ENCODE peak calls at places on chromosomes 12 and 14, in nine cellular contexts. Z, Y, L, B, F, R, T, X and E are unnamed samples.

GRCh38 chr14:50813544-50813863 is 17.5 kb downstream of the NIN start:
- DNase-seq in Z (no peak), Y (no peak), L (no peak), B (no peak), F (no peak), R (no peak), T (no peak), X (peak), E (no peak)

GRCh38 chr12:28974166-28974565 is 174.9 kb upstream of the FAR2 start:
- DNase-seq in Z (no peak), Y (no peak), L (no peak), B (no peak), F (no peak), R (peak), T (no peak), X (peak), E (no peak)

GRCh38 chr12:65741662-65742480 is 82.4 kb upstream of the HMGA2 start:
- DNase-seq in Z (no peak), Y (no peak), L (peak), B (no peak), F (peak), R (peak), T (no peak), X (peak), E (peak)

GRCh38 chr12:59164226-59164625 is 243.9 kb upstream of the LRIG3 start:
- DNase-seq in Z (no peak), Y (no peak), L (no peak), B (no peak), F (no peak), R (no peak), T (no peak), X (no peak), E (no peak)

GRCh38 chr12:63223128-63223527 is 72.1 kb upstream of the AVPR1A start:
- DNase-seq in Z (no peak), Y (no peak), L (no peak), B (no peak), F (no peak), R (no peak), T (no peak), X (no peak), E (no peak)

GRCh38 chr14:79947440-79947839 is 263.9 kb downstream of the DIO2 start:
- DNase-seq in Z (no peak), Y (no peak), L (no peak), B (no peak), F (no peak), R (no peak), T (no peak), X (no peak), E (no peak)

GRCh38 chr12:116802018-116802417 is 63.9 kb downstream of the RNFT2 start:
- DNase-seq in Z (no peak), Y (no peak), L (no peak), B (no peak), F (no peak), R (no peak), T (no peak), X (no peak), E (no peak)

GRCh38 chr12:110548678-110549077 is 34.4 kb downstream of the PPTC7 start:
- DNase-seq in Z (no peak), Y (no peak), L (no peak), B (no peak), F (no peak), R (peak), T (no peak), X (peak), E (no peak)

GRCh38 chr12:78171082-78171481 is 340.4 kb downstream of the NAV3 start:
- DNase-seq in Z (no peak), Y (no peak), L (no peak), B (no peak), F (no peak), R (no peak), T (no peak), X (no peak), E (no peak)

GRCh38 chr14:50031534-50032313 is 84.6 kb downstream of the VCPKMT start:
- DNase-seq in Z (peak), Y (no peak), L (no peak), B (no peak), F (no peak), R (peak), T (no peak), X (peak), E (no peak)

GRCh38 chr14:51816031-51816430 is 44.4 kb upstream of the GNG2 start:
- DNase-seq in Z (no peak), Y (no peak), L (no peak), B (no peak), F (no peak), R (no peak), T (no peak), X (no peak), E (no peak)

GRCh38 chr14:64938972-64939816 is 3.4 kb downstream of the GPX2 start:
- DNase-seq in Z (no peak), Y (no peak), L (no peak), B (no peak), F (peak), R (no peak), T (no peak), X (no peak), E (no peak)

GRCh38 chr14:65462411-65462810 is 49.9 kb downstream of the FUT8 start:
- DNase-seq in Z (no peak), Y (no peak), L (no peak), B (no peak), F (no peak), R (peak), T (no peak), X (peak), E (peak)

GRCh38 chr12:14138495-14138894 is 157.1 kb upstream of the GRIN2B start:
- DNase-seq in Z (no peak), Y (no peak), L (no peak), B (no peak), F (no peak), R (no peak), T (no peak), X (no peak), E (no peak)

GRCh38 chr14:106843951-106844483 is 1317.6 kb downstream of the TMEM121 start:
- DNase-seq in Z (no peak), Y (peak), L (no peak), B (peak), F (peak), R (no peak), T (no peak), X (peak), E (no peak)

GRCh38 chr12:27779416-27779815 is 617 bp upstream of the KLHL42 start:
- DNase-seq in Z (peak), Y (no peak), L (no peak), B (no peak), F (peak), R (no peak), T (no peak), X (peak), E (no peak)

GRCh38 chr12:116040412-116040811 is 237.1 kb downstream of the MED13L start:
- DNase-seq in Z (no peak), Y (no peak), L (no peak), B (no peak), F (no peak), R (peak), T (no peak), X (peak), E (no peak)

GRCh38 chr12:130109062-130109945 is 53.0 kb upstream of the FZD10 start:
- DNase-seq in Z (no peak), Y (no peak), L (no peak), B (no peak), F (no peak), R (no peak), T (no peak), X (no peak), E (no peak)

GRCh38 chr12:112907415-112908157 is 824 bp downstream of the OAS1 start:
- DNase-seq in Z (no peak), Y (no peak), L (no peak), B (no peak), F (peak), R (no peak), T (no peak), X (no peak), E (no peak)

GRCh38 chr12:78088391-78088832 is 257.7 kb downstream of the NAV3 start:
- DNase-seq in Z (no peak), Y (no peak), L (no peak), B (no peak), F (no peak), R (peak), T (peak), X (peak), E (no peak)

GRCh38 chr12:121774968-121775474 is 18.5 kb downstream of the RHOF start:
- DNase-seq in Z (no peak), Y (peak), L (no peak), B (no peak), F (no peak), R (no peak), T (no peak), X (no peak), E (no peak)

GRCh38 chr14:78414172-78414571 is 244.0 kb downstream of the NRXN3 start:
- DNase-seq in Z (no peak), Y (no peak), L (no peak), B (no peak), F (no peak), R (no peak), T (no peak), X (no peak), E (no peak)

GRCh38 chr14:66643344-66643743 is 135.4 kb downstream of the GPHN start:
- DNase-seq in Z (no peak), Y (no peak), L (no peak), B (no peak), F (no peak), R (peak), T (no peak), X (peak), E (peak)

GRCh38 chr12:111773801-111774551 is 7.2 kb downstream of the ALDH2 start:
- DNase-seq in Z (peak), Y (peak), L (no peak), B (peak), F (peak), R (peak), T (no peak), X (peak), E (peak)

GRCh38 chr12:109768901-109769670 is 55.5 kb downstream of the FAM222A start:
- DNase-seq in Z (no peak), Y (peak), L (no peak), B (peak), F (no peak), R (no peak), T (no peak), X (no peak), E (no peak)

GRCh38 chr14:68522510-68523325 is 270.1 kb downstream of the ZFP36L1 start:
- DNase-seq in Z (no peak), Y (no peak), L (no peak), B (no peak), F (no peak), R (no peak), T (no peak), X (peak), E (no peak)

GRCh38 chr12:54030442-54030801 is 2.2 kb downstream of the HOXC6 start:
- DNase-seq in Z (no peak), Y (no peak), L (no peak), B (no peak), F (no peak), R (no peak), T (no peak), X (no peak), E (no peak)

GRCh38 chr12:132447327-132447720 is 42.6 kb upstream of the FBRSL1 start:
- DNase-seq in Z (no peak), Y (no peak), L (peak), B (no peak), F (no peak), R (no peak), T (no peak), X (no peak), E (no peak)

GRCh38 chr12:2292560-2292959 is 239.8 kb downstream of the CACNA1C start:
- DNase-seq in Z (no peak), Y (no peak), L (no peak), B (no peak), F (no peak), R (no peak), T (no peak), X (no peak), E (no peak)
- TF ChIP-seq CTCF in Z (no peak), Y (no peak), L (no peak), B (no peak), F (no peak), R (no peak), T (no peak), X (no peak), E (no peak)

GRCh38 chr14:102898776-102899515 is 23.5 kb upstream of the AMN start:
- DNase-seq in Z (no peak), Y (peak), L (no peak), B (no peak), F (peak), R (no peak), T (no peak), X (no peak), E (no peak)
- TF ChIP-seq CTCF in Z (no peak), Y (no peak), L (no peak), B (no peak), F (no peak), R (no peak), T (no peak), X (no peak), E (no peak)

GRCh38 chr12:106914796-106915634 is 40.7 kb upstream of the TMEM263 start:
- DNase-seq in Z (no peak), Y (no peak), L (no peak), B (no peak), F (no peak), R (no peak), T (no peak), X (no peak), E (no peak)

GRCh38 chr12:106917503-106917902 is 38.2 kb upstream of the TMEM263 start:
- DNase-seq in Z (no peak), Y (no peak), L (no peak), B (no peak), F (no peak), R (no peak), T (no peak), X (no peak), E (no peak)

GRCh38 chr12:106919910-106920544 is 35.7 kb upstream of the TMEM263 start:
- DNase-seq in Z (no peak), Y (no peak), L (no peak), B (no peak), F (no peak), R (peak), T (no peak), X (peak), E (peak)

GRCh38 chr12:106915635-106916026 is 40.1 kb upstream of the TMEM263 start:
- DNase-seq in Z (no peak), Y (no peak), L (no peak), B (no peak), F (no peak), R (no peak), T (no peak), X (no peak), E (no peak)

DNA sequence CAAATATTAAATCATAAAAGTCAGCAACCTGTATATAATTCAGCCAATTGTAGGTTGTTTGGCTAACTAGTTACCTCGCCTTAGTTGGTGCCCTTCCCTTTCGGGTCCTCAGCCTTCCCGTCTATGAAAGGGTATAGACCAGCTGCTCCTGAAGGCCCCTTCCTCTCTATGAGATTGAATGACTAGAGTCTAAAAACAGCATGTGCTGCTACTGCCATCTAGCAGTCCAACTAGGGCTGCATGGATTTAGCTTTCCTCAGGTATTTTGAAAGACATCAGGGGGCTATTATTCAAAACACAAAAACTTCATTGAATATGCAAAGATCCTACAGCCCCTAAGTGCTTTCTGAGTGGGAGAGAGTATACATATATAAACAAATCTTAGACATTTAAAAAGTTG is 37.0 kb upstream of the TMEM263 start:
- DNase-seq in Z (no peak), Y (no peak), L (no peak), B (no peak), F (no peak), R (peak), T (peak), X (peak), E (peak)
- TF ChIP-seq CTCF in Z (no peak), Y (peak), L (peak), B (no peak), F (no peak), R (peak), T (peak), X (peak), E (peak)

DNA sequence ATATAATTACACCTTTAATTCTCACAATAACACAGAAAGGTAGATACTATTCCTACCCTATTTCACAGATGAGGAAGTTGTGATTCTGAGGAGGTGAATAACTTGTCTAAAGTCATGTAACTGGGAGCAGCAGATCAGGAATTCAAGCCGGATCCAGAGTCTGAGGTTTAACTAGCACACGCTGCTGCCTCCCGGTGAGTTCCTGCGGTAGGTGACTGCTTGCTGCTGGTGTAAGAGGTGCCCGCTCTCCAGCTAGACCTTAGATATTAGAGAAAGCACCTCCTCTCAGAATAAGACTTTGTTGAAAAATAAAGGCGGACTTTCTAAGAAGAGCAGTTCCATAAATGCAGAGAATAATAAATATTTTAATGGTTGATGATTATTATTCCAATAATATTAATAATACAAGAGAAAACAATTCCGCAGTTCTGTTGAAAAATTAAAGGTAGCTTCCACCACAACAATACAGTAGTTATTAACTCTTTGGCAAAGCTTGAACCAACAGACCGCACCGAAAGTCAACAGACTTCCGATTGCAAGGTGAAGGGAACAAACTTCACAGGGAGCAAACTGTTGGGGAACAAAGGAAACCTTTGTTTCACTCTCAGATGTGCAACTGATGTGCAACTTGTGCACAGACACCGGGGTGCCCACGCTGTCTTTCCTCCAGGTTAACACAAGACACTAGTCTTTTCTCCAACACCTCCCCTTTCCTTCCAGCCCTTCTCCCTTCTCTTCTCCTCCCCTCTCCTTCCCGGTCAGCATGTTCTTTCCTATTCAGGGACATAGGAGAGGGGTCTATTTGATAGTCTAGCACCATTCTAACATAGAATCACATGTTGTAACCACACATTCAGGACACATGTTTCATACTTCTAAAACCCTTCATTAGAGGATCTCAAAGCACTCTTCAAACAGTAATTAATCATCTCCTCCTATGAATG is 73.2 kb upstream of the EGLN3 start:
- DNase-seq in Z (no peak), Y (no peak), L (no peak), B (no peak), F (peak), R (no peak), T (no peak), X (no peak), E (peak)
- TF ChIP-seq CTCF in Z (no peak), Y (no peak), L (no peak), B (no peak), F (no peak), R (no peak), T (no peak), X (no peak), E (no peak)

GRCh38 chr14:22929848-22930364 is 730 bp upstream of the PRMT5 start:
- DNase-seq in Z (no peak), Y (no peak), L (no peak), B (no peak), F (no peak), R (no peak), T (no peak), X (no peak), E (no peak)
- TF ChIP-seq CTCF in Z (no peak), Y (no peak), L (no peak), B (no peak), F (no peak), R (no peak), T (no peak), X (no peak), E (no peak)

GRCh38 chr12:30979371-30980259 is 53.1 kb downstream of the TSPAN11 start:
- DNase-seq in Z (no peak), Y (no peak), L (peak), B (no peak), F (no peak), R (no peak), T (no peak), X (peak), E (no peak)
- TF ChIP-seq CTCF in Z (no peak), Y (no peak), L (no peak), B (no peak), F (no peak), R (no peak), T (no peak), X (no peak), E (no peak)